ENCODE peak calls at places on chromosomes 13 and 19, in four cellular contexts. E is right lobe of liver, S is tibial artery, R is upper lobe of right lung. M is an unnamed sample.

GRCh38 chr19:15332311-15332996 is at the start of gene BRD4:
- DNase-seq in E (peak; percentile 75), S (peak; percentile 58), R (peak; percentile 90), M (peak; percentile 78)

GRCh38 chr13:111449041-111449440 is 128.6 kb downstream of the TEX29 start:
- DNase-seq in E (no peak), S (no peak), R (no peak), M (no peak)

GRCh38 chr13:92842145-92842544 is 384.5 kb upstream of the GPC6 start:
- DNase-seq in E (no peak), S (no peak), R (no peak), M (no peak)

GRCh38 chr13:28582225-28582891 is 76.6 kb upstream of the POMP start:
- DNase-seq in E (no peak), S (no peak), R (no peak), M (no peak)

GRCh38 chr19:52369463-52370340 is at the start of gene ZNF880:
- DNase-seq in E (peak; percentile 78), S (peak; percentile 93), R (peak; percentile 95), M (peak; percentile 94)

GRCh38 chr13:113147206-113147605 is 11.2 kb upstream of the PROZ start:
- DNase-seq in E (no peak), S (no peak), R (no peak), M (no peak)

GRCh38 chr13:79678100-79678499 is 197.1 kb downstream of the NDFIP2 start:
- DNase-seq in E (no peak), S (no peak), R (no peak), M (no peak)

GRCh38 chr13:44048326-44048725 is 168.6 kb downstream of the LACC1 start:
- DNase-seq in E (no peak), S (no peak), R (no peak), M (no peak)

GRCh38 chr19:58228584-58229254 is at the start of gene ZNF544:
- DNase-seq in E (peak; percentile 82), S (peak; percentile 35), R (peak; percentile 90), M (peak; percentile 45)
- TF ChIP-seq CTCF in E (no peak), S (no peak), R (no peak), M (no peak)

GRCh38 chr19:35079826-35080225 is 35.8 kb upstream of the FXYD3 start:
- DNase-seq in E (no peak), S (no peak), R (no peak), M (no peak)

GRCh38 chr19:35076657-35077056 is 35.1 kb downstream of the HPN start:
- DNase-seq in E (no peak), S (no peak), R (no peak), M (no peak)

GRCh38 chr19:35077411-35078223 is 36.1 kb downstream of the HPN start:
- DNase-seq in E (no peak), S (no peak), R (no peak), M (no peak)

GRCh38 chr19:35080613-35081170 is 34.9 kb upstream of the FXYD3 start:
- DNase-seq in E (peak; percentile 75), S (no peak), R (no peak), M (no peak)

DNA sequence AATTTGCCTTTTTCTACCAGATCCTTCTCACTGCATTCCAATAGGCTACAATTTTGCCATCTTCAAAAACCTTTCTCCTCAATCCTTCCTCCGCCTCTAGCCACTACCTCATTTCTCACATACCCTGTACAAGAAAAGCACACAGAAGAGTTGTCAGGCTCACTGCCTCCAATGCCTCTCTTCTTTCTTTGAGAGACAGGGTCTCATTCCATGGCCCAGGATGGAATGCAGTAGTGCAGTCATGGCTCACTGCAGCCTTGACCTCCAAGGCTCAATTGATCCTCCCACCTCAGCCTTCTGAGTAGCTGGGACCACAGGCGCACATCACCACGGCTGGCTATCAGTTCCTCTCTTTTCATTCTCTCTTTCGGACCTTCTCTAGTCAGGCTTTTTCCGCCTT is 36.8 kb upstream of the FXYD3 start:
- DNase-seq in E (no peak), S (no peak), R (no peak), M (no peak)
- H3K4me1 ChIP-seq in E (peaks cover 10% of the 10 kb centered on the region), S (no peaks in the 10 kb centered on the region), R (no peaks in the 10 kb centered on the region), M (no peaks in the 10 kb centered on the region)

GRCh38 chr13:37129867-37130266 is 24.4 kb upstream of the CSNK1A1L start:
- DNase-seq in E (no peak), S (no peak), R (no peak), M (no peak)

GRCh38 chr13:37132211-37132610 is 26.7 kb upstream of the CSNK1A1L start:
- DNase-seq in E (no peak), S (no peak), R (no peak), M (no peak)

GRCh38 chr13:37131092-37131491 is 25.6 kb upstream of the CSNK1A1L start:
- DNase-seq in E (no peak), S (no peak), R (no peak), M (no peak)

GRCh38 chr13:37127706-37128241 is 22.3 kb upstream of the CSNK1A1L start:
- DNase-seq in E (no peak), S (peak; percentile 25), R (no peak), M (peak; percentile 20)
- H3K27ac ChIP-seq in E (no peak overlapping the region), S (peak overlapping the region; percentile 45), R (peak overlapping the region; percentile 39), M (peak overlapping the region; percentile 21)

GRCh38 chr19:5567360-5567970 is at the start of gene TINCR:
- DNase-seq in E (no peak), S (no peak), R (no peak), M (no peak)
- TF ChIP-seq CTCF in E (no peak), S (no peak), R (no peak), M (no peak)

DNA sequence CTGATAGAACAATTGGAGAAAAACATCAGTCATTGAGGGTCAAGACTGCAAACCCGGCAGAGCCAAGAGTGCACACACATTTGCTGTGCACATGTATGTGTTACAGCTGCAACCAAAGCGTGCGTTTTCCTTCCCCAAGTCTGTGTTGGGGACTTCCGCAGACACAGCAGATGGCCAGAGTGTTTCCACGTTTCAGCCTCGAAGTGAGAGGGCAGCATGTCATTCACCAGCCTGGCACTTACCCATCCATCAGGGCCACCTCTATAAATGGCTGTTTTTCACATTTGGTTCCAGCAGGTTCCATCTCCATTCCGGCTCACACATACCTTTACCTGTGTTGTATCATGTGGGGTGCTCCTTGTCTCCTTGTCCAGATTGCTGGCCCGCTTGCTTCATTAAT is 193.0 kb downstream of the TM9SF2 start:
- DNase-seq in E (no peak), S (no peak), R (no peak), M (no peak)
- H3K4me1 ChIP-seq in E (no peaks in the 10 kb centered on the region), S (no peaks in the 10 kb centered on the region), R (no peaks in the 10 kb centered on the region), M (no peaks in the 10 kb centered on the region)

GRCh38 chr19:45515081-45515624 is 7.9 kb downstream of the VASP start:
- DNase-seq in E (peak; percentile 74), S (peak; percentile 68), R (peak; percentile 74), M (no peak)
- H3K27ac ChIP-seq in E (peak overlapping the region; percentile 36), S (peak overlapping the region; percentile 62), R (peak overlapping the region; percentile 81), M (peak overlapping the region; percentile 31)

DNA sequence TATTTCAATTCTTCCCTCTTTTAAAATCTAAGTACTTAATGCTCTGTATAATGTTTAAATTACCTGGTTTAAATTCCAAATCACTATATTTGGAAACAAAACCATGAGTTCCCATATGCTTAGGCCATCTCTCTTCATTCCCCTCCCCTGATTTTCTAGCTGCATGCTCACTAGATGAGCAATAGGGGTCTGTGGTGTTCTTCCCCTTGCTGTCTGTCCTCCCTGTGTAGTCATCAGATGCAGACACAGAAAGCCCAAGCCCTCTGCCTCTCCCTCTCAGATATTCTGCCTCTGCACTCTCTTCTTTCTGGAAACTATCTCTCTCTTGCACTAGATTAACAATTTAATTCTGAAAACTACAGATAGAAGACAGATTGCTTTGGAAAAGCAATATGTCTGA is 1730.2 kb downstream of the OLFM4 start:
- DNase-seq in E (no peak), S (no peak), R (no peak), M (no peak)
- TF ChIP-seq CTCF in E (no peak), S (no peak), R (no peak), M (no peak)

GRCh38 chr19:18794029-18794313 is 2.9 kb upstream of the COMP start:
- DNase-seq in E (no peak), S (no peak), R (no peak), M (no peak)

GRCh38 chr19:18792661-18793060 is 1.6 kb upstream of the COMP start:
- DNase-seq in E (no peak), S (no peak), R (no peak), M (no peak)

GRCh38 chr19:18791315-18791678 is 192 bp upstream of the COMP start:
- DNase-seq in E (peak; percentile 33), S (no peak), R (no peak), M (no peak)

GRCh38 chr19:18794692-18795091 is 3.6 kb upstream of the COMP start:
- DNase-seq in E (no peak), S (no peak), R (no peak), M (no peak)

DNA sequence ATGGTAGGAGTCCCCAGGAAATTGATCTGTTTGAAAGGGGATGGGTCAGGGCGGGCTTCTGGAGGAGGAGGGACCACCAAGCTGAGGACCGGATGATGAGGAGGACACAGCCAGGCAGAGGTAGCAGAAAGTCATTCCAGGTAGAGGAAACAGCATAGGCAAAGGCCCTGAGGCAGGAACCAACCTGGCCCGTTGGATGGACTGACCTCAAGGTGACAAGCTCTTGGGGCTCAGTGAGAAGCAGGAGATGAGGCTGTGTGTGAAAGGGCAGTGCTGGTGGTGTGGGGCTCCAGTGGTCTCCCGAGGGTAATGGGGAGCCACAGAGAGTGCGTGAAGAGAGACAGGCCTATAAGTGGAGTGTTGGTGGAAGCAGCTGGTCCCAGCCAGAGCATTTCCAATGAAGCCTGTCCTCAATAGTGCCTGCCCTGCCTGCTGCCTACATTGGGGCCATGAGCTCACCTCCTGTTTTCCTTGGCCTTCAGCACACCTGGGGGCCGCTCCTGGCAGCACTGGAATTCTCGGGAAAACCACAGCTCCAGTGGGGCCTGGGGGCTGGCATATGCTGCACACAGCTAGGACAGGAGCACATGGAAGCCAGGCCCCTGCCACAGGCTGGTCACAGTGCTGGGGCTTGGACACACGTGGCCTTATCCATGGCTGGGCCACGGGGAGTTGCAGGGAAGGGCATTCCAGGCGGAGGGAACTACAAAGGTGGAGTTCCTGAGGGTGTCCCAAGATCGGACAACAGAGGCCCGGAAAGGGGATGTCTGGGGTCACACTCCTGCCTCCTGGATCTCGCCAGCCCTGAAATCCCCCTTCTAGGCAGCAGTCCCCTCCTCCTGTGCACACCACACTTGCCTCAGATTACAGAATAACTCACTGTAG is 2.3 kb upstream of the COMP start:
- DNase-seq in E (no peak), S (no peak), R (no peak), M (no peak)
- H3K4me1 ChIP-seq in E (no peaks in the 10 kb centered on the region), S (no peaks in the 10 kb centered on the region), R (peaks cover 18% of the 10 kb centered on the region), M (no peaks in the 10 kb centered on the region)

GRCh38 chr13:98443800-98444325 is 133.0 kb downstream of the STK24 start:
- DNase-seq in E (no peak), S (no peak), R (no peak), M (no peak)

GRCh38 chr13:98441056-98441676 is 135.7 kb downstream of the STK24 start:
- DNase-seq in E (no peak), S (no peak), R (no peak), M (no peak)

GRCh38 chr13:98444381-98444780 is 132.5 kb downstream of the STK24 start:
- DNase-seq in E (no peak), S (no peak), R (peak; percentile 53), M (no peak)

GRCh38 chr13:98442391-98443230 is 134.3 kb downstream of the STK24 start:
- DNase-seq in E (no peak), S (no peak), R (no peak), M (no peak)

DNA sequence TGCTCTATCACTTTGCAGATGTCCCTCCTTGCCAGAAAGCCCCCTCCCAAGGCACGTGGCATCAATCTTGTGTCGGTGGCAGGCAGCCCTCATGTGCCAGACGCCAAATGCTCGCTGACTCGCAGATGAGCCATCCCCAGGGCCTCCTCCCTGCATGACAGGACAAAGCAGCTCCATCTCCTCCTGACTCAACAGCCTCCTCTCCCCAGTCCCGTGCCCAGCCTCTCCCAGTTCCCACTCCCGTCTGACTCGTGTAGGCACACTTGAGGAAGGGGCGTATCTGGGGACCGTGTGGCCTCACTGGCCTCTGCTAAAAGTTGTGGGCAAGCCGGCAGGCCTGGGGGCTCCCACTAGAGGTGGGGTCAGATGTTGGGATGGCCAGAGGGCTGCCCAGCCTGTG is 133.6 kb downstream of the STK24 start:
- DNase-seq in E (no peak), S (no peak), R (no peak), M (no peak)
- H3K27ac ChIP-seq in E (no peak overlapping the region), S (no peak overlapping the region), R (no peak overlapping the region), M (no peak overlapping the region)

M was measured in uterus.